ENCODE peak calls at places on chromosomes 7 and 10, in four cellular contexts. O is kidney glomerular epithelial cell, U is AG20443, Y is activated gamma-delta T cell treated with Interleukin-2 at 50 U/mL for 16 hours. W is an unnamed sample.

GRCh38 chr10:25393621-25394020 is 218.8 kb downstream of the GPR158 start:
- DNase-seq in O (no peak), U (no peak), Y (no peak), W (no peak)

GRCh38 chr10:69315610-69316312 is 37.5 kb downstream of the HK1 start:
- DNase-seq in O (no peak), U (no peak), Y (no peak), W (no peak)

GRCh38 chr10:119241066-119241465 is 33.7 kb downstream of the GRK5 start:
- DNase-seq in O (no peak), U (no peak), Y (no peak), W (no peak)

GRCh38 chr7:156950381-156950858 is 908 bp downstream of the NOM1 start:
- DNase-seq in O (no peak), U (no peak), Y (no peak), W (no peak)

GRCh38 chr10:47357131-47357582 is 9.0 kb downstream of the RBP3 start:
- DNase-seq in O (no peak), U (no peak), Y (no peak), W (peak; percentile 56)

GRCh38 chr7:79180533-79180932 is 272.9 kb downstream of the MAGI2 start:
- DNase-seq in O (no peak), U (no peak), Y (no peak), W (no peak)

GRCh38 chr7:48390381-48391327 is 219.4 kb downstream of the ABCA13 start:
- DNase-seq in O (no peak), U (no peak), Y (no peak), W (no peak)

GRCh38 chr7:7002416-7003062 is 176.5 kb upstream of the CCZ1B start:
- DNase-seq in O (no peak), U (no peak), Y (no peak), W (no peak)

GRCh38 chr10:117216611-117217195 is 19.4 kb downstream of the KCNK18 start:
- DNase-seq in O (peak; percentile 51), U (peak; percentile 94), Y (peak; percentile 61), W (peak; percentile 77)

GRCh38 chr7:16668049-16668858 is 22.3 kb downstream of the BZW2 start:
- DNase-seq in O (no peak), U (peak; percentile 93), Y (no peak), W (no peak)

GRCh38 chr7:137626469-137627067 is 220.2 kb downstream of the DGKI start:
- DNase-seq in O (peak; percentile 58), U (peak; percentile 79), Y (no peak), W (no peak)

GRCh38 chr10:98299341-98299740 is 31.3 kb upstream of the LOXL4 start:
- DNase-seq in O (no peak), U (no peak), Y (no peak), W (no peak)

GRCh38 chr10:77162697-77163096 is 474.9 kb downstream of the KCNMA1 start:
- DNase-seq in O (no peak), U (no peak), Y (no peak), W (no peak)

GRCh38 chr10:66917104-66917503 is 8.7 kb upstream of the LRRTM3 start:
- DNase-seq in O (no peak), U (no peak), Y (no peak), W (no peak)

GRCh38 chr7:29086545-29086944 is 59.8 kb downstream of the CPVL start:
- DNase-seq in O (no peak), U (no peak), Y (no peak), W (no peak)

GRCh38 chr7:114214454-114214853 is 200.2 kb upstream of the FOXP2 start:
- DNase-seq in O (no peak), U (no peak), Y (no peak), W (no peak)

GRCh38 chr10:43078175-43078985 is 1.5 kb downstream of the RET start:
- DNase-seq in O (no peak), U (no peak), Y (no peak), W (no peak)

GRCh38 chr7:120857558-120858298 is at the start of gene TSPAN12:
- DNase-seq in O (peak; percentile 86), U (peak; percentile 90), Y (peak; percentile 18), W (peak; percentile 65)

GRCh38 chr7:1059200-1060091 is 15.1 kb downstream of the GPR146 start:
- DNase-seq in O (no peak), U (no peak), Y (no peak), W (no peak)

GRCh38 chr7:77368974-77369373 is 47.2 kb downstream of the GSAP start:
- DNase-seq in O (no peak), U (no peak), Y (no peak), W (no peak)

GRCh38 chr7:81956520-81956919 is 186.7 kb upstream of the HGF start:
- DNase-seq in O (no peak), U (peak; percentile 46), Y (no peak), W (no peak)

GRCh38 chr7:85019778-85020177 is 167.1 kb downstream of the SEMA3D start:
- DNase-seq in O (no peak), U (no peak), Y (no peak), W (no peak)